ENCODE peak calls at places on chromosomes 4 and X, in seven cellular contexts. One of them, this sample, is unnamed.

GRCh38 chrX:124358796-124359386 is 12.5 kb downstream of the SH2D1A start:
- ATAC-seq in Panc1: no peak
- ATAC-seq in GM23338: no peak
- ATAC-seq in HCT116: no peak
- ATAC-seq in HepG2: no peak
- ATAC-seq in K562: no peak
- ATAC-seq in upper lobe of left lung: no peak
- ATAC-seq in this sample: no peak

GRCh38 chr4:25439913-25440477 is 62.9 kb downstream of the ANAPC4 start:
- ATAC-seq in Panc1: peak
- ATAC-seq in K562: peak
- ATAC-seq in HepG2: peak
- ATAC-seq in upper lobe of left lung: peak
- ATAC-seq in HCT116: peak
- ATAC-seq in GM23338: peak
- ATAC-seq in this sample: peak

GRCh38 chrX:34915463-34916225 is 27.0 kb upstream of the FAM47B start:
- ATAC-seq in GM23338: no peak
- ATAC-seq in HCT116: no peak
- ATAC-seq in K562: no peak
- ATAC-seq in Panc1: no peak
- ATAC-seq in upper lobe of left lung: no peak
- ATAC-seq in HepG2: no peak
- ATAC-seq in this sample: no peak

GRCh38 chr4:15469402-15470148 is at the start of gene CC2D2A:
- ATAC-seq in K562: no peak
- ATAC-seq in GM23338: peak
- ATAC-seq in HepG2: peak
- ATAC-seq in upper lobe of left lung: peak
- ATAC-seq in HCT116: no peak
- ATAC-seq in Panc1: no peak
- ATAC-seq in this sample: peak

GRCh38 chr4:165359501-165359900 is 19.3 kb upstream of the CPE start:
- ATAC-seq in K562: no peak
- ATAC-seq in HCT116: no peak
- ATAC-seq in Panc1: no peak
- ATAC-seq in HepG2: no peak
- ATAC-seq in GM23338: no peak
- ATAC-seq in upper lobe of left lung: peak
- ATAC-seq in this sample: peak

GRCh38 chrX:23861215-23861896 is 46.4 kb downstream of the APOO start:
- ATAC-seq in HCT116: no peak
- ATAC-seq in upper lobe of left lung: no peak
- ATAC-seq in HepG2: no peak
- ATAC-seq in Panc1: no peak
- ATAC-seq in K562: no peak
- ATAC-seq in GM23338: no peak
- ATAC-seq in this sample: no peak

GRCh38 chr4:114466299-114466698 is 132.3 kb upstream of the UGT8 start:
- ATAC-seq in upper lobe of left lung: no peak
- ATAC-seq in HepG2: no peak
- ATAC-seq in GM23338: no peak
- ATAC-seq in Panc1: no peak
- ATAC-seq in HCT116: no peak
- ATAC-seq in K562: no peak
- ATAC-seq in this sample: no peak

GRCh38 chr4:108851346-108851745 is 88.5 kb upstream of the ETNPPL start:
- ATAC-seq in GM23338: no peak
- ATAC-seq in K562: no peak
- ATAC-seq in HCT116: no peak
- ATAC-seq in HepG2: no peak
- ATAC-seq in upper lobe of left lung: no peak
- ATAC-seq in Panc1: no peak
- ATAC-seq in this sample: no peak

GRCh38 chr4:137070614-137071013 is 461.7 kb downstream of the PCDH18 start:
- ATAC-seq in Panc1: no peak
- ATAC-seq in upper lobe of left lung: no peak
- ATAC-seq in K562: no peak
- ATAC-seq in GM23338: peak
- ATAC-seq in HCT116: peak
- ATAC-seq in HepG2: peak
- ATAC-seq in this sample: no peak

GRCh38 chr4:16439003-16439402 is 212.7 kb upstream of the TAPT1 start:
- ATAC-seq in HepG2: no peak
- ATAC-seq in GM23338: no peak
- ATAC-seq in K562: no peak
- ATAC-seq in upper lobe of left lung: no peak
- ATAC-seq in HCT116: no peak
- ATAC-seq in Panc1: no peak
- ATAC-seq in this sample: peak

GRCh38 chrX:72306851-72307645 is 1.3 kb upstream of the CITED1 start:
- ATAC-seq in Panc1: peak
- ATAC-seq in upper lobe of left lung: peak
- ATAC-seq in HepG2: peak
- ATAC-seq in GM23338: peak
- ATAC-seq in K562: peak
- ATAC-seq in HCT116: peak
- ATAC-seq in this sample: peak

DNA sequence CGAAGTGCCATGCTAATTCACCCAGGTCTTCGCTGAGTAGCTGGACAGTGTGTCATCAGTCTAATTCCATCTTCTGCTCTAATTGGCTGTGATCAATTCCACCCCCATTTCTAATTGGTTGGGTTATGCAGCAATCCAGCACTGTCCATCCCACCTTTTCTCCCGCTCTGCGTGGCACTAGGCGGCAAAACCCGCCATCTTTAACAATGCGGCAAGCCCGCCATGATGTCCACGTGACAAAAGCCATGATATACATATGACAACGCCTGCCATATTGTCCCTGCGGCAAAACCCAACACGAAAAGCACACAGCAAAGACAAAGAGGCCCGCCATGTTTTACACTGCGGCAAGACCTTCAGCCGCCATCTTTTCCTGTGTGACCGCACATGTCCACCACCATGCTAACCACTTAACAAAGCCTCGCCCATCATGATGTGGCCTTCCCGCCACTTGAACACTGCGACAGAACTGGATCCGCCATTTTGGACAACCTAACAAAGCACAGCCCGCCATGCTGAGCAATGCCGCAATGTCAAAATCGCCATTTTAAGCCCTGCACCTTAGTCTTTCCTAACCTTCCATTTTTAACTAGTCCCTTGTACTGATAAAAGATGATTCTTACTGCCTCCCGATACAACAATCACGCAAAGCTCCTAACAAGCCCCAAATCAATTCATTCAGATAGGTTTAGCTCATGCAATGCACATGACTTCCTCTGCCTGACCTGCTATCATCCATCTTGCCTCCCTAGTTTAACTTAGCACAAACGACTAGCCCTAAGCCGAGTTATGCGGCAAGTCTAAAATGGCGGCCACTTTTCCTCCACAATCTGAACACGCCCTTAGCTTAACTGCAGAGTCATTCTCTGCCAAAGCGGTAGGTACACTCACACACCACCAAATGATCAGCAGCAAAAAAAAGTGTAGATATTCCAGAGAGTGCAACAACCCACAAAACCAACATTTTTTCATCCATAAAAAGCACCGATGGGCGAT is 288.3 kb downstream of the CHIC1 start:
- ATAC-seq in HepG2: no peak
- ATAC-seq in K562: peak
- ATAC-seq in Panc1: no peak
- ATAC-seq in upper lobe of left lung: no peak
- ATAC-seq in GM23338: no peak
- ATAC-seq in HCT116: no peak
- ATAC-seq in this sample: peak
- TF ChIP-seq POLR2AphosphoS5 in HepG2: no peak
- TF ChIP-seq POLR2AphosphoS5 in K562: no peak
- TF ChIP-seq POLR2AphosphoS5 in Panc1: no peak
- TF ChIP-seq POLR2AphosphoS5 in upper lobe of left lung: peak
- TF ChIP-seq POLR2AphosphoS5 in GM23338: no peak
- TF ChIP-seq POLR2AphosphoS5 in HCT116: no peak
- TF ChIP-seq POLR2AphosphoS5 in this sample: no peak

DNA sequence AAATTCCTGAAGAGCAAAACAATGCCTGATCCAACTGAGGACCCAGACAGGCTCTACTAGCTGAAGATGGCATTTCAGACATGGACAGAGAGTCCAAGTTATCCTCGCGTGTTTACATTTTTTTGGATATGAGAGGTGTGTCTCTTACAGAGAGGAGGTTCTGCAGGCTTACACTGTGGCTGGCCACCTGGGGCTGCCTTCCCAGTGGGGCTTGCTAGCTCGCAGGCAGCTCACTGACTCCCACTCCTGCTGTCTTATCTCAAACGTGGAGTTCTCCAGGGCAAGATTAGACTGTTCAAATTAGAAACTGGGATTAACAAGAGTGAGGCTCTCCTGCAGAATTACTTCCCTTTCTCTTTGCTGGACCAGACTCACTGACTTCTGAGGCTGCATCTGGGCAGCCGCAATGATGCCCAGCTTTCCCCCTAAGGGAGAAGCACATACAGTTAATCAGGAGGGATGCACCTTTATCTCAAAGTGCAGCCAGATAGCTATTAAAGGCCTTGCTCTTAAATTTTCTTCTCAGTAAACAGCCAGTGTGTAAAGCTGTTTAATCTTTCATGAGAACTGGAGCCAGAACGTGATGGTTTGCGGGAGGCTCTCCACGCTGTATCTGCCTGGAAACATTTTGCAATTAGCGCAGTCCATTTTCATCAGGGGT is 123.0 kb downstream of the ENPP6 start:
- ATAC-seq in upper lobe of left lung: no peak
- ATAC-seq in HCT116: no peak
- ATAC-seq in HepG2: peak
- ATAC-seq in GM23338: no peak
- ATAC-seq in K562: no peak
- ATAC-seq in Panc1: no peak
- ATAC-seq in this sample: no peak
- H3K27ac ChIP-seq in upper lobe of left lung: no peak
- H3K27ac ChIP-seq in HCT116: no peak
- H3K27ac ChIP-seq in HepG2: no peak
- H3K27ac ChIP-seq in GM23338: no peak
- H3K27ac ChIP-seq in K562: no peak
- H3K27ac ChIP-seq in Panc1: no peak
- H3K27ac ChIP-seq in this sample: no peak

GRCh38 chr4:144646523-144647094 is 653 bp downstream of the HHIP start:
- ATAC-seq in K562: peak
- ATAC-seq in GM23338: peak
- ATAC-seq in upper lobe of left lung: peak
- ATAC-seq in HepG2: peak
- ATAC-seq in Panc1: peak
- ATAC-seq in HCT116: no peak
- ATAC-seq in this sample: peak

GRCh38 chr4:144647095-144647959 is 1.4 kb downstream of the HHIP start:
- ATAC-seq in GM23338: peak
- ATAC-seq in Panc1: no peak
- ATAC-seq in upper lobe of left lung: no peak
- ATAC-seq in HepG2: no peak
- ATAC-seq in K562: peak
- ATAC-seq in HCT116: no peak
- ATAC-seq in this sample: no peak

GRCh38 chr4:144648042-144648441 is 2.1 kb downstream of the HHIP start:
- ATAC-seq in K562: no peak
- ATAC-seq in HepG2: no peak
- ATAC-seq in Panc1: no peak
- ATAC-seq in upper lobe of left lung: no peak
- ATAC-seq in HCT116: no peak
- ATAC-seq in GM23338: no peak
- ATAC-seq in this sample: no peak

GRCh38 chr4:144649646-144650045 is 3.7 kb downstream of the HHIP start:
- ATAC-seq in upper lobe of left lung: no peak
- ATAC-seq in HepG2: no peak
- ATAC-seq in Panc1: no peak
- ATAC-seq in K562: no peak
- ATAC-seq in GM23338: peak
- ATAC-seq in HCT116: no peak
- ATAC-seq in this sample: no peak

GRCh38 chr4:144650311-144650820 is 4.4 kb downstream of the HHIP start:
- ATAC-seq in GM23338: no peak
- ATAC-seq in Panc1: no peak
- ATAC-seq in upper lobe of left lung: no peak
- ATAC-seq in K562: no peak
- ATAC-seq in HepG2: no peak
- ATAC-seq in HCT116: no peak
- ATAC-seq in this sample: no peak
- H3K4me3 ChIP-seq in GM23338: peak
- H3K4me3 ChIP-seq in Panc1: no peak
- H3K4me3 ChIP-seq in upper lobe of left lung: peak
- H3K4me3 ChIP-seq in K562: no peak
- H3K4me3 ChIP-seq in HepG2: no peak
- H3K4me3 ChIP-seq in HCT116: no peak
- H3K4me3 ChIP-seq in this sample: no peak

GRCh38 chr4:68904786-68905185 is 46.8 kb downstream of the UGT2A3 start:
- ATAC-seq in GM23338: peak
- ATAC-seq in upper lobe of left lung: no peak
- ATAC-seq in HepG2: peak
- ATAC-seq in Panc1: peak
- ATAC-seq in K562: peak
- ATAC-seq in HCT116: peak
- ATAC-seq in this sample: no peak

GRCh38 chr4:68907788-68908700 is 43.6 kb downstream of the UGT2A3 start:
- ATAC-seq in upper lobe of left lung: no peak
- ATAC-seq in GM23338: no peak
- ATAC-seq in K562: no peak
- ATAC-seq in HepG2: no peak
- ATAC-seq in HCT116: no peak
- ATAC-seq in Panc1: no peak
- ATAC-seq in this sample: no peak

GRCh38 chr4:68907230-68907629 is 44.4 kb downstream of the UGT2A3 start:
- ATAC-seq in GM23338: no peak
- ATAC-seq in HCT116: no peak
- ATAC-seq in Panc1: no peak
- ATAC-seq in K562: no peak
- ATAC-seq in upper lobe of left lung: no peak
- ATAC-seq in HepG2: no peak
- ATAC-seq in this sample: no peak

GRCh38 chr4:68906238-68907137 is 45.1 kb downstream of the UGT2A3 start:
- ATAC-seq in GM23338: peak
- ATAC-seq in upper lobe of left lung: peak
- ATAC-seq in K562: no peak
- ATAC-seq in Panc1: peak
- ATAC-seq in HCT116: no peak
- ATAC-seq in HepG2: no peak
- ATAC-seq in this sample: peak

DNA sequence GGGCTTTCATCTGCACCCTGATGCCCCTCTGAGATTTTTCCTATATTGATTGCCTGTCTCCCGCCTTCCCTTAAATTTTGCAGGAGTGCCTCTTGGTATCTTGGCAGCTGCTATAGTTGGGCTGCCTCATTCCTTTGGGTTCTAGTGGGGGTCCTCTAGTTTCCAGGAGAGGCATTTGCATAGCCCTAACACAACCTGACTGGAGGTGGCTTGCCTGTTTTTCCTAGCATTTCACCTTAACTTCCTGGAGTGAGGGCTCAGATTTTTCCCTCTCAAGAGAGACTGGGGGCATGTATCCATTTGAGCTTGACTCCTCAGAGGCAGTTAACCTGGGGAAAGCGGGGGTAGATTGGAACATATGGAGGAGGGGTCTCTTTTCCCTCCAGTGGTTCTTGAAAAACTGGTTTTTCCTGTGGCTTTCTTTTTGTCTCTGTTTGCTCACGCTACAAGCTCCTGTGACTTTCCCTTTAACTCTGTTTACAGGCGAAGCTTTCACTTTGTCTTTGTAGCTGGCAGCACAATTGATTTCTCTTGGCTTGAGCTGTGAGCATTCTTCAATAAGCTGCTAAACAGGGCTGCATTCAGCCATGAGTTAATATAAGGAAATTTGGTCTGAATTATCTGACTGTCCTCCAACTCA is 45.9 kb downstream of the UGT2A3 start:
- ATAC-seq in HepG2: peak
- ATAC-seq in upper lobe of left lung: peak
- ATAC-seq in K562: no peak
- ATAC-seq in HCT116: no peak
- ATAC-seq in GM23338: peak
- ATAC-seq in Panc1: no peak
- ATAC-seq in this sample: no peak
- TF ChIP-seq POLR2AphosphoS5 in HepG2: no peak
- TF ChIP-seq POLR2AphosphoS5 in upper lobe of left lung: no peak
- TF ChIP-seq POLR2AphosphoS5 in K562: no peak
- TF ChIP-seq POLR2AphosphoS5 in HCT116: no peak
- TF ChIP-seq POLR2AphosphoS5 in GM23338: no peak
- TF ChIP-seq POLR2AphosphoS5 in Panc1: no peak
- TF ChIP-seq POLR2AphosphoS5 in this sample: no peak

This sample was measured in gastroesophageal sphincter.